ENCODE peak calls at places on chromosomes 7 and 10, in eight cellular contexts. C is esophagus squamous epithelium, Y is tibial nerve, V is left ventricle myocardium inferior, I is breast epithelium, L is cardiac muscle cell, J is BE2C, U is ascending aorta. B is an unnamed sample.

GRCh38 chr10:99540673-99541531 is 8.2 kb downstream of the NKX2-3 start:
- DNase-seq in C (no peak), Y (no peak), V (no peak), I (no peak), L (no peak), J (no peak), U (no peak), B (no peak)

GRCh38 chr10:75542902-75543301 is 111.5 kb downstream of the LRMDA start:
- DNase-seq in C (no peak), Y (peak; percentile 47), V (no peak), I (peak; percentile 54), L (no peak), J (peak; percentile 31), U (peak; percentile 87), B (no peak)

GRCh38 chr7:50112250-50112649 is 19.2 kb upstream of the ZPBP start:
- DNase-seq in C (no peak), Y (no peak), V (no peak), I (no peak), L (no peak), J (no peak), U (no peak), B (no peak)

GRCh38 chr10:92760609-92761008 is 70.9 kb downstream of the HHEX start:
- DNase-seq in C (no peak), Y (no peak), V (no peak), I (no peak), L (peak; percentile 40), J (no peak), U (no peak), B (no peak)

GRCh38 chr7:50661345-50662058 is 96.3 kb upstream of the DDC start:
- DNase-seq in C (no peak), Y (no peak), V (no peak), I (no peak), L (no peak), J (no peak), U (peak; percentile 63), B (no peak)

GRCh38 chr7:100583132-100584045 is 2.5 kb downstream of the LRCH4 start:
- DNase-seq in C (peak; percentile 42), Y (peak; percentile 58), V (peak; percentile 68), I (no peak), L (peak; percentile 81), J (no peak), U (no peak), B (no peak)

GRCh38 chr7:154767194-154767593 is 235.7 kb downstream of the PAXIP1 start:
- DNase-seq in C (no peak), Y (no peak), V (no peak), I (no peak), L (no peak), J (peak; percentile 67), U (no peak), B (no peak)

GRCh38 chr7:43791665-43792064 is 33.2 kb downstream of the BLVRA start:
- DNase-seq in C (no peak), Y (no peak), V (no peak), I (no peak), L (no peak), J (no peak), U (no peak), B (no peak)

GRCh38 chr7:139153832-139154231 is 44.3 kb upstream of the ZC3HAV1 start:
- DNase-seq in C (no peak), Y (no peak), V (no peak), I (no peak), L (peak; percentile 90), J (no peak), U (no peak), B (no peak)

GRCh38 chr7:43906327-43907010 is at the start of gene URGCP:
- DNase-seq in C (no peak), Y (no peak), V (peak; percentile 59), I (peak; percentile 52), L (peak; percentile 51), J (peak; percentile 65), U (peak; percentile 67), B (no peak)

GRCh38 chr10:113704637-113705343 is 25.1 kb downstream of the CASP7 start:
- DNase-seq in C (no peak), Y (peak; percentile 23), V (no peak), I (no peak), L (peak; percentile 69), J (peak; percentile 32), U (no peak), B (no peak)

GRCh38 chr7:153331427-153331826 is 571.9 kb downstream of the ACTR3B start:
- DNase-seq in C (no peak), Y (no peak), V (no peak), I (no peak), L (no peak), J (no peak), U (no peak), B (no peak)

GRCh38 chr7:135562720-135563119 is 5.0 kb downstream of the NUP205 start:
- DNase-seq in C (no peak), Y (no peak), V (no peak), I (no peak), L (no peak), J (no peak), U (no peak), B (no peak)

GRCh38 chr7:135557455-135558336 is at the start of gene NUP205:
- DNase-seq in C (no peak), Y (peak; percentile 57), V (peak; percentile 65), I (no peak), L (peak; percentile 87), J (peak; percentile 79), U (peak; percentile 83), B (peak; percentile 90)

GRCh38 chr7:135558881-135559280 is 1.2 kb downstream of the NUP205 start:
- DNase-seq in C (no peak), Y (no peak), V (no peak), I (no peak), L (no peak), J (no peak), U (no peak), B (no peak)

DNA sequence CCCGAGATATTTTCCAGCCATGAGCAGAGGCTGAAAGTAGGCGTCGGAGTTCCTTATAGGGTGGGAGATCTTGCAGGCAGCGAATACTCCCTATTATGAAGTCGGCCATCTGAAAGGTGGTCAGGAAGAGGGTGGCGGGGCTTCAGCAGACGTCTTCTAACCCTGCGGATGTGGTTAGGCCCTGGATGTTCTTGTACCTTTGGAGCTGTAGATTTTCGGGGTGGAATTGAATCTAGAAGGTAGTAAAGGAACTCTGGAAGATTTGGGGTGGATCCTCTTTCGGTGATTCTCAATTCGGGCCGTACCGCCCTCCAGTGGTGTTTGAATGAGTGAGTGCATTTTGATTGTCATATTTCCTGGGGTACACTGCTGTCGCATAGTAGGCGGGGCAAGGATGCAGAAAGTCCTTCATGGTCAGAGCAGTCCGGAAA is 635 bp downstream of the NUP205 start:
- DNase-seq in C (no peak), Y (peak; percentile 71), V (peak; percentile 34), I (no peak), L (peak; percentile 51), J (peak; percentile 71), U (peak; percentile 76), B (no peak)
- TF ChIP-seq CTCF in C (peak; percentile 44), Y (peak; percentile 32), V (peak; percentile 65), I (peak; percentile 48), L (peak; percentile 62), J (peak; percentile 70), U (peak; percentile 57), B (no peak)

DNA sequence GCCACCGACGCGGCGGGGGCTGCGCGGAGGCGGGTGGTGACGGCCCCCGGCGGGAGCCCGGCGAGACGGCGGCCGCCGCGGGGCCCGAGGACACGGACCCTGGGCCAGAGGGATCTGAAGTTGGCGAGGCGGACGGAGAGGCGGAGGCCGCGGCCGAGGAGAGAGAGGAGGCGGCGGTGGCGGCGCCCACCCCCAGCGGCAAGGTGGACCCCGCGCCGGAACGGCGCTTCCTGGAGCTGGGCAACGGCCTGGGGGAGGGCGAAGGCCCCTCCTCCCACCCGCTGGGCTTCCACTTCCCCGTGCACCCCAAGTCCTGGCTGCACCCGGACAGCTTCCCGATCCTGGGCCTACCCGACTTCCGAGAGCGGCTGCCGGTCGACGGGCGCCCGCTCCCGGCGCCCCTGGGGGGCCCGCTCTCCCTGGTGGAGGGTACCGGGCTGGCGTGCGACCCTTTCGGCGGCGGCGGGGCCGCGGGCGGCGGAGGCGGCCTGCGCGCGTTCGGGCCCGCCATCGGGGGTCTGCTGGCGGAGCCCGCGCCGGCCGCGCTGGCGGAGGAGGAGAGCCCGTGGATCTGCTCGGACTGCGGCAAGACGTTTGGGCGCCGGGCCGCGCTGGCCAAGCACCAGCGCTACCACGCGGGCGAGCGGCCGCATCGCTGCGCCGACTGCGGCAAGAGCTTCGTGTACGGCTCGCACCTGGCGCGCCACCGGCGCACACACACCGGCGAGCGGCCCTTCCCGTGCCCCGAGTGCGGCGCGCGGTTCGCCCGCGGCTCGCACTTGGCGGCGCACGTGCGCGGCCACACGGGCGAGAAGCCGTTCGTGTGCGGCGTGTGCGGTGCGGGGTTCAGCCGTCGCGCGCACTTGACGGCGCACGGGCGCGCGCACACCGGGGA is 16.2 kb downstream of the ZNF316 start:
- DNase-seq in C (no peak), Y (no peak), V (no peak), I (peak; percentile 38), L (no peak), J (no peak), U (no peak), B (no peak)
- H3K9me3 ChIP-seq in C (peaks cover 11% of the 10 kb centered on the region), Y (no peaks in the 10 kb centered on the region), V (peaks cover 6% of the 10 kb centered on the region), I (peaks cover 6% of the 10 kb centered on the region), L (no peaks in the 10 kb centered on the region), J (no peaks in the 10 kb centered on the region), U (peaks cover 5% of the 10 kb centered on the region), B (no peaks in the 10 kb centered on the region)

GRCh38 chr7:56091591-56091990 is 1.2 kb downstream of the PHKG1 start:
- DNase-seq in C (no peak), Y (no peak), V (peak; percentile 75), I (peak; percentile 61), L (peak; percentile 8), J (no peak), U (peak; percentile 85), B (no peak)

GRCh38 chr7:56097700-56098099 is 4.9 kb upstream of the PHKG1 start:
- DNase-seq in C (no peak), Y (peak; percentile 63), V (no peak), I (no peak), L (peak; percentile 87), J (peak; percentile 16), U (no peak), B (no peak)

GRCh38 chr7:56087445-56087844 is 5.3 kb downstream of the PHKG1 start:
- DNase-seq in C (no peak), Y (no peak), V (no peak), I (no peak), L (no peak), J (no peak), U (no peak), B (no peak)

DNA sequence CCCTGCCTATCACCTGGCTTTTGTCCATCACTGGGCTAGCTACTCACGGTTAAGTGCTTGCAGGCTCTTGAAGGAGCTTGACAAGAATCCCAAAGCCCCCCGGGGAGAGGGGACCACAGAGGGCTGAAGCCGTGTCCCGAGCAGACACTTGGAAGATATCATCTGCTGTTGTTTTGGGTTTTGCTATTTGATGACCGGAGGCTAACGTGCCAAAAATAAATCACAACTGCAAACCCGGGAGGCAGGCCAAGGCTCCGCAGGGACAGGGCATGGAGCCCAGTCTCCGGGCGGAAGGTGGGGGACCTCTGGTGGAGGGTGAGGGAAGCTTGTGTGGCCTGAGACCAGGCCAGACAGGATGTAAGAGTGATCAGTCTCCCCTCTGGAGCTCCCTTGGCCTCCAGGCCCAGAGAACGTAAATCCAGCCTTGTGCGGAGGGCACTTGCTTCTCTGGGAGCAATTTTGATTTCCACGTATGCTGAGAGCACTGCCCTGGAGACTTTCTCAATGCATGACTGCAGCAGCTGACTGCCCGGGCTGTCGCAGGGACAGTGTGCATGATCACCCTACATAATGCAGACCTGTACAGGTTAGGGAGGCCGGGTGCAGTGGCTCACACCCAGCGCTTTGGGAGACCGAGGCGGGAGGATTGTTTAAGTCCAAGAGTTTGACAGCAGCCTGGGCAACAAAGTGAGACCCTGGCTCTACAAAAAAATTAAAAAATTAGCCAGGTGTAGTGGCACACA is at the start of gene PHKG1:
- DNase-seq in C (no peak), Y (peak; percentile 56), V (peak; percentile 87), I (peak; percentile 88), L (peak; percentile 89), J (peak; percentile 76), U (peak; percentile 91), B (no peak)
- H3K4me3 ChIP-seq in C (no peak within 1 kb of the TSS), Y (no peak within 1 kb of the TSS), V (peak within 1 kb of the TSS; percentile 62), I (no peak within 1 kb of the TSS), L (no peak within 1 kb of the TSS), J (no peak within 1 kb of the TSS), U (peak within 1 kb of the TSS; percentile 13), B (peak within 1 kb of the TSS; percentile 27)

GRCh38 chr10:132457328-132458070 is 60.5 kb downstream of the PWWP2B start:
- DNase-seq in C (no peak), Y (no peak), V (no peak), I (no peak), L (no peak), J (peak; percentile 15), U (no peak), B (no peak)
- TF ChIP-seq CTCF in C (no peak), Y (no peak), V (no peak), I (no peak), L (no peak), J (peak; percentile 2), U (no peak), B (no peak)

B was measured in vagina.